ENCODE peak calls at places on chromosomes 3 and 15, in five cellular contexts. R is GM12878, Y is HCT116, B is K562, K is HepG2. Q is an unnamed sample.

GRCh38 chr15:72284781-72285180 is 12.4 kb upstream of the PARP6 start:
- DNase-seq in K (no peak), B (no peak), Y (no peak), R (no peak), Q (no peak)

GRCh38 chr3:67655364-67656121 is 1.1 kb upstream of the SUCLG2 start:
- DNase-seq in Y (no peak), B (no peak), R (peak), K (peak), Q (no peak)

GRCh38 chr3:20066848-20067617 is 26.8 kb downstream of the KAT2B start:
- DNase-seq in R (no peak), K (no peak), Y (no peak), B (no peak), Q (no peak)

GRCh38 chr15:84911879-84912660 is 27.6 kb downstream of the SLC28A1 start:
- DNase-seq in K (peak), B (peak), Y (peak), R (no peak), Q (no peak)

GRCh38 chr15:41832875-41833274 is 5.0 kb downstream of the JMJD7 start:
- DNase-seq in B (no peak), R (no peak), Y (no peak), K (no peak), Q (no peak)

GRCh38 chr3:52395503-52395865 is 49.4 kb downstream of the SEMA3G start:
- DNase-seq in K (no peak), R (no peak), B (no peak), Y (no peak), Q (no peak)

GRCh38 chr3:53485675-53486365 is 8.6 kb upstream of the CACNA1D start:
- DNase-seq in B (no peak), Y (no peak), R (no peak), K (no peak), Q (no peak)

GRCh38 chr3:178083906-178084823 is 452.1 kb upstream of the KCNMB2 start:
- DNase-seq in B (peak), K (peak), Y (peak), R (no peak), Q (peak)

GRCh38 chr3:155026999-155027591 is 53.0 kb upstream of the MME start:
- DNase-seq in R (no peak), K (no peak), B (peak), Y (no peak), Q (no peak)

GRCh38 chr3:45464336-45464809 is 76.0 kb downstream of the LARS2 start:
- DNase-seq in K (no peak), B (peak), Y (no peak), R (no peak), Q (no peak)

GRCh38 chr3:198027799-198028390 is 67.9 kb downstream of the LMLN start:
- DNase-seq in K (no peak), B (no peak), Y (no peak), R (no peak), Q (no peak)

GRCh38 chr3:183481582-183481981 is 53.2 kb upstream of the MCF2L2 start:
- DNase-seq in R (no peak), Y (no peak), K (no peak), B (no peak), Q (no peak)

GRCh38 chr3:31288641-31289100 is 244.1 kb upstream of the STT3B start:
- DNase-seq in R (no peak), K (peak), Y (peak), B (no peak), Q (no peak)

GRCh38 chr15:89898628-89899302 is 5.0 kb upstream of the AP3S2 start:
- DNase-seq in R (no peak), B (peak), K (peak), Y (peak), Q (peak)

GRCh38 chr3:122973893-122974615 is 53.5 kb downstream of the SEMA5B start:
- DNase-seq in Y (no peak), B (no peak), R (no peak), K (no peak), Q (peak)

GRCh38 chr15:69539316-69539715 is 86.7 kb downstream of the RPLP1 start:
- DNase-seq in B (no peak), Y (no peak), K (no peak), R (no peak), Q (no peak)

GRCh38 chr15:90600954-90601353 is 71.2 kb downstream of the CRTC3 start:
- DNase-seq in Y (no peak), B (no peak), K (no peak), R (no peak), Q (no peak)

GRCh38 chr3:128991355-128991895 is 2.5 kb downstream of the CFAP92 start:
- DNase-seq in B (no peak), K (no peak), R (no peak), Y (no peak), Q (no peak)

GRCh38 chr15:93658026-93658790 is 569.2 kb upstream of the RGMA start:
- DNase-seq in R (no peak), B (no peak), Y (no peak), K (no peak), Q (no peak)

GRCh38 chr3:43161684-43162512 is 56.0 kb upstream of the POMGNT2 start:
- DNase-seq in B (no peak), R (no peak), K (peak), Y (no peak), Q (peak)

GRCh38 chr3:38128303-38128655 is 8.6 kb downstream of the ACAA1 start:
- DNase-seq in K (no peak), R (no peak), Y (no peak), B (no peak), Q (no peak)

GRCh38 chr3:106881177-106881576 is 496.1 kb upstream of the CCDC54 start:
- DNase-seq in Y (no peak), R (no peak), B (no peak), K (no peak), Q (no peak)

GRCh38 chr3:24296441-24297205 is 198.0 kb downstream of the THRB start:
- DNase-seq in Y (no peak), B (no peak), K (no peak), R (no peak), Q (no peak)

GRCh38 chr3:51992017-51992682 is 3.5 kb downstream of the RPL29 start:
- DNase-seq in B (no peak), R (no peak), K (no peak), Y (no peak), Q (no peak)

GRCh38 chr3:7166460-7166859 is 305.5 kb downstream of the GRM7 start:
- DNase-seq in B (no peak), R (no peak), K (no peak), Y (no peak), Q (peak)

GRCh38 chr3:33687406-33688010 is 30.5 kb downstream of the CLASP2 start:
- DNase-seq in K (no peak), Y (no peak), B (no peak), R (no peak), Q (peak)

GRCh38 chr15:31453558-31454318 is 127.1 kb downstream of the KLF13 start:
- DNase-seq in K (no peak), R (no peak), Y (no peak), B (no peak), Q (no peak)

GRCh38 chr3:119099785-119100184 is 46.2 kb upstream of the TEX55 start:
- DNase-seq in R (no peak), Y (no peak), B (no peak), K (no peak), Q (no peak)

GRCh38 chr15:44882499-44882968 is 74.0 kb upstream of the TERB2 start:
- DNase-seq in K (no peak), Y (no peak), B (no peak), R (peak), Q (no peak)

GRCh38 chr15:84034831-84035753 is 200.5 kb upstream of the GOLGA6L4 start:
- DNase-seq in K (peak), Y (peak), R (no peak), B (no peak), Q (peak)

GRCh38 chr3:124034016-124034808 is 42.3 kb upstream of the ROPN1 start:
- DNase-seq in Y (no peak), B (peak), R (no peak), K (no peak), Q (peak)

GRCh38 chr15:60235951-60236710 is 161.7 kb downstream of the ANXA2 start:
- DNase-seq in K (no peak), Y (no peak), R (no peak), B (no peak), Q (no peak)

GRCh38 chr3:138963161-138963560 is 16.1 kb downstream of the FOXL2NB start:
- DNase-seq in K (peak), B (no peak), R (no peak), Y (no peak), Q (no peak)

GRCh38 chr3:138960417-138960852 is 13.4 kb downstream of the FOXL2NB start:
- DNase-seq in K (no peak), B (no peak), R (no peak), Y (no peak), Q (peak)

GRCh38 chr3:138964264-138964663 is 17.2 kb downstream of the FOXL2NB start:
- DNase-seq in R (no peak), B (no peak), Y (no peak), K (no peak), Q (no peak)

GRCh38 chr3:138964923-138965322 is 17.9 kb downstream of the FOXL2NB start:
- DNase-seq in B (no peak), Y (no peak), R (no peak), K (no peak), Q (no peak)
- H3K9ac ChIP-seq in B (no peak), Y (no peak), R (no peak), K (no peak), Q (no peak)

GRCh38 chr3:195352895-195353488 is 82.0 kb upstream of the XXYLT1 start:
- DNase-seq in R (no peak), B (peak), K (peak), Y (peak), Q (no peak)

GRCh38 chr3:195356151-195357086 is 85.5 kb upstream of the XXYLT1 start:
- DNase-seq in K (no peak), B (no peak), Y (no peak), R (no peak), Q (no peak)
- TF ChIP-seq SIN3A in K (no peak), B (no peak), Y (no peak), R (no peak), Q (no peak)

GRCh38 chr3:12227833-12228232 is 61.0 kb upstream of the PPARG start:
- DNase-seq in Y (no peak), R (no peak), K (no peak), B (no peak), Q (no peak)
- TF ChIP-seq REST in Y (no peak), R (no peak), K (no peak), B (no peak), Q (no peak)

DNA sequence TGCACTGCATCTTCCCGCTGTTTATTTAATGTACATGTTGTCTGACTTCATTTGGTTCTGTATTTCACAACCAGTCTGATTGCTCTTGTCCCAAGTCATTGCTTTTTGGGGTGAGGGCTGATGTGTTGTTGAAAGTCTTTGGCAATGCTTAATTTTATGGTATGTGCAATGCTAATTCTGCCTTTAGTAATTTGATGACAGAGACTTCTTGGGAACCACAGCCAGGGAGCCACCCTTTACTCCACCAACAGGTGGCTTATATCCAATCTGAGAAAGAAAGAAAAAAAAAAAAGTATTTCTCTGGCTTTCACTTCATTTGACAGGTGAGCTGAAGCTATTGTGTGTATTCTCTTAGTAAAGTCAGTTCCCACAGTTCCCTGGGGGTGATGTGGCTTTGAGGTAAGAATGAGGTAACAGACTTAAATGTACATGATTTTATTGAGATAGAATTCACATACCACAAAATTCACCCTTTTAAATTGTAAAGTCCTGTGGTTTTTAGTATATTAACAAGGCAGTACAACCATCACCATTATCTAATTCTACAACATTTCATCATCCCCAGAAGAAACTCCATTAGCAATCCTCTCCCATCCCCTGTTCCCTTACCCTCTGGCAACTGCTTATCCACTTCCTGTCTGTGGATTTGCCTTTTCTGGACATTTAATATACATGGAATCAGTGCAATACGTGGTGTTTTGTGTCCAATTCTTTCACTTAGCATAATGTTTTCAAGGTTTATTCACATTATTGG is 97.3 kb downstream of the SLCO3A1 start:
- DNase-seq in K (no peak), B (no peak), Y (no peak), R (no peak), Q (peak)
- H3K9ac ChIP-seq in K (no peak), B (no peak), Y (no peak), R (no peak), Q (no peak)

GRCh38 chr3:16470590-16470989 is 42.9 kb downstream of the RFTN1 start:
- DNase-seq in B (no peak), R (no peak), Y (no peak), K (no peak), Q (no peak)

GRCh38 chr3:16474304-16474703 is 39.2 kb downstream of the RFTN1 start:
- DNase-seq in Y (no peak), K (no peak), B (no peak), R (no peak), Q (no peak)

GRCh38 chr3:16472593-16472992 is 40.9 kb downstream of the RFTN1 start:
- DNase-seq in B (no peak), K (no peak), R (no peak), Y (no peak), Q (no peak)

GRCh38 chr3:16474920-16475319 is 38.6 kb downstream of the RFTN1 start:
- DNase-seq in Y (no peak), R (no peak), B (no peak), K (no peak), Q (no peak)

DNA sequence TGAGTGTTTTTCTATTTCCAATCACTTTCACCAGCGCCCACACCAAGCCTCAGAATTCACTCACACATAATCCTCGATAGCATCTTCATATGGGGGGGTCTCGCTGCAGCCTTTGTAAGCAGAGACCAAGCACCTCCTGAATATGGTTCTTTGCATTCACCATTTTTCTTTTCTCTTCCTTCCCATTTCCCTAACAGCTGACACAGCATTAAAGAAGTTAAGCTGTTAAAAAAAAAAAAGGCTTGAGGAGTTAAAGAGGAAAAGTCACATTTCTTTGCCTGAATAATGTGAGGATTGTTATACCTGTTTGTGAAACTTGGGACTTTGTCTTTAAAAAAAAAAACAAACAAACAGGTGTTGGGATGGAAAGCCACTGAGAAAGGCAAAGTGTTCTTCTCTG is 41.6 kb downstream of the RFTN1 start:
- DNase-seq in B (no peak), Y (no peak), R (no peak), K (no peak), Q (no peak)
- TF ChIP-seq SIN3A in B (no peak), Y (no peak), R (no peak), K (no peak), Q (no peak)

DNA sequence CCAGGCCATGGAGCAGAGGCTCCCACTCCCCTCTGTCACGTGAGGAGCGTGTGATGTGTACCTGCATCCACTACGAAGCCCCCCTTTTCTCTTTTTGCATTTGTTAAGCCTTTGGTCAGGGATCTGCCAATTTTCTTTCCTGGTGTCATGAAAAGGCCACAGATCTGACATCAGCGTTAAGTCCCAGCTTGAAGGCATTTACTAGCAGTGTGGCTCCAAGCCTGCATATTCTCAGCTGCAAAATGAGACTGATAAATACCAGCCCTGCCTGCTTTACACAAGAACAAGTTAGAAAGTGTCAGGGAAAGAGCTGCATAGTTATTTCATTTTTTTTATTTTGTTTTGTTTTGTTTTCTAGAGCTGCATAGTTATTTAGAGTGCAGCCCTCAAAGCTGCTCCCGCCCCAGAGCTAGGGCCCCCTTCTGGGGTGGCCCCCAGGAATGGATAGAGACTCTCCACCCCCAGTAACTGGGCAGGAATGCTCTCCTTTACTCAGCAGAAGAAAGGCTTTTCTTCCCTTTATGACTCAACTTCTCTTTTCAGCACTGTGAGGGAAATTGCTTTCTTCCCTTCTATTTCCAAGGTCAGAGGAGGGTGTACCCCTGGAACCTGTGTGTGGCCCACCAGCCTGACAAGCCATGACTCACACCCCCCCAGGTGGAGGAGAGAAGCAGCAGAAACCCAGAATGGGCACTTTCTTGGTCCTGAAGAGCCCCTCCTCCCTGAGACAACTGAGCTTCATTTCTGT is 2.5 kb upstream of the ANKRD63 start:
- DNase-seq in B (no peak), Y (no peak), R (no peak), K (no peak), Q (no peak)
- TF ChIP-seq REST in B (no peak), Y (no peak), R (no peak), K (no peak), Q (no peak)

DNA sequence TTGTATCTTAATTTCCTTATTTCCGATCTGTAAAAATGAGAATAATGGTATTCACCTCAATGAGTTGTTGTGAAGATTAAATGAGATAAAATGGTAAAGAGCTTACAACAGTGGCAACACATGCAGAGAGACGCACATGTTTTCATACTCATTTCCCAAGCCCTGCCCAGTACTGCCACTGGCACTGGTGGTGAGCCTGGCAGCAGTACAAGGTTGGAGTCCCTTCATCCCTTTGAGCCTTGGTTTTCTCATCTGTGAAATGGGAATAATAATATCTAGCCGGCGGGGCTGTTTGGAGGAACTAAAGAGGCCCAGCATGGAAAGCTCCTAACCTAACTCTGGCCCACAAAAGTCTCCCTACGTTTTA is 943 bp upstream of the CD276 start:
- DNase-seq in K (no peak), B (no peak), Y (no peak), R (no peak), Q (no peak)
- H3K9ac ChIP-seq in K (no peak), B (no peak), Y (peak), R (no peak), Q (no peak)

DNA sequence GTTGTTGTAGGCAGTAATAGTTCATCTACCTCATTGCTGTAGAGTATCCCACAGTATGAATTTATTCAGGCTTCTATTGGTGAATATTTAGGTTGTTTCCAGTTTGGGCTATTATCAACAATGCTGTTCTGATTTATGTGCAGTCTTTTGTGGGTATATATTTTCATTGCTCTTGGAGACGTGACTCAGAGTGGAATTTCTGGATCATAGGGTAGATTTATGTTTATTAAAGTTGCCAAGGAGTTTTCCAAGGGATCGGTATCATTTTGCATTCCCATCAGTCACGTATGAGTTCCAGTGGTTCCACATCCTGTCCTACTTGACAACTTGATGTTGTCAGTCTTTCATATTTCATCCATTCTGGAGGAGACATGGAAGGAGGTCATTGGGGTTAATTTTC is 8.4 kb upstream of the HRH1 start:
- DNase-seq in Y (peak), R (no peak), K (no peak), B (no peak), Q (no peak)
- TF ChIP-seq SIN3A in Y (no peak), R (no peak), K (no peak), B (no peak), Q (no peak)

DNA sequence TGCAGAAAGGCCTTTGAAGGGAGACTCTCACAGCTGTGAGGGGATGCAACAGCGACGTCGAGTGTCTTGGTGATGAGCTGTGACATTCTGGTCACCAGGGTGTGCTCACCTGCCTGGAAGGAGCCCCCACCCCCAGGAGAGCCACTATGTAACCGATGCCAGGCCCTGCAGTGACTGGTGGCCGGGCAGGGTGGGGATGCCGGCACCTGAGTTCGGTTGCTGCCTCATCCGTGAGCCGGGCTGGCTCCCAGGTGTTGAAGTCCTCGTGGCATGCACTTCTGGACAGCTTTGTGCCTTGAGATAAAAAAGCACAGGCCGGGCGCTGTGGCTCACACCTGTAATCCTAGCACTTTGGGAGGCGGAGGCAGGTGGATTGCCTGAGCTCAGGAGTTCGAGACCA is 56.5 kb downstream of the ASB7 start:
- DNase-seq in B (no peak), Y (no peak), R (no peak), K (no peak), Q (no peak)
- TF ChIP-seq REST in B (no peak), Y (no peak), R (no peak), K (no peak), Q (no peak)

Q was measured in SK-N-SH.